ENCODE peak calls at places on chromosome 6, in six cellular contexts. A is IMR-90, X is mesendoderm, F is H9, L is neuronal stem cell, Q is mesenchymal stem cell. W is an unnamed sample.

GRCh38 chr6:76776876-76777275 is 686.4 kb downstream of the HTR1B start:
- DNase-seq in A (no peak), X (no peak), F (no peak), L (no peak), Q (no peak), W (no peak)

GRCh38 chr6:2853766-2854393 is 12.2 kb upstream of the SERPINB1 start:
- DNase-seq in A (peak; percentile 89), X (peak; percentile 96), F (peak; percentile 77), L (no peak), Q (peak; percentile 84), W (no peak)

GRCh38 chr6:122730775-122731386 is 48.6 kb upstream of the FABP7 start:
- DNase-seq in A (peak; percentile 54), X (peak; percentile 40), F (no peak), L (peak; percentile 31), Q (peak; percentile 55), W (no peak)

GRCh38 chr6:47822856-47823554 is 41.2 kb downstream of the OPN5 start:
- DNase-seq in A (no peak), X (peak; percentile 1), F (no peak), L (no peak), Q (no peak), W (no peak)

GRCh38 chr6:122068291-122068769 is 331.1 kb upstream of the HSF2 start:
- DNase-seq in A (no peak), X (no peak), F (no peak), L (no peak), Q (peak; percentile 6), W (no peak)

GRCh38 chr6:88884361-88884760 is 79.1 kb downstream of the RNGTT start:
- DNase-seq in A (no peak), X (no peak), F (no peak), L (no peak), Q (no peak), W (no peak)

GRCh38 chr6:47714802-47715201 is 16.4 kb downstream of the ADGRF4 start:
- DNase-seq in A (no peak), X (no peak), F (no peak), L (no peak), Q (no peak), W (no peak)

GRCh38 chr6:168096271-168096764 is 17.3 kb upstream of the FRMD1 start:
- DNase-seq in A (no peak), X (no peak), F (no peak), L (no peak), Q (no peak), W (no peak)

GRCh38 chr6:32816746-32817204 is at the start of gene HLA-DOB:
- DNase-seq in A (peak; percentile 10), X (peak; percentile 25), F (no peak), L (no peak), Q (peak; percentile 43), W (no peak)

GRCh38 chr6:107600936-107601335 is 111.0 kb downstream of the SOBP start:
- DNase-seq in A (peak; percentile 47), X (peak; percentile 91), F (peak; percentile 58), L (peak; percentile 59), Q (peak; percentile 39), W (no peak)

GRCh38 chr6:31627690-31628287 is 7.3 kb downstream of the PRRC2A start:
- DNase-seq in A (no peak), X (no peak), F (no peak), L (no peak), Q (no peak), W (no peak)

GRCh38 chr6:110039996-110040383 is 61.9 kb downstream of the GPR6 start:
- DNase-seq in A (peak; percentile 9), X (peak; percentile 59), F (peak; percentile 68), L (no peak), Q (peak; percentile 19), W (no peak)

GRCh38 chr6:100948381-100949133 is 67.4 kb upstream of the ASCC3 start:
- DNase-seq in A (peak; percentile 0), X (peak; percentile 38), F (no peak), L (no peak), Q (peak; percentile 86), W (no peak)

GRCh38 chr6:97594834-97595233 is 311.8 kb upstream of the MMS22L start:
- DNase-seq in A (peak; percentile 84), X (no peak), F (no peak), L (no peak), Q (peak; percentile 24), W (no peak)

GRCh38 chr6:137878070-137878809 is 11.2 kb downstream of the TNFAIP3 start:
- DNase-seq in A (no peak), X (no peak), F (no peak), L (no peak), Q (no peak), W (no peak)

GRCh38 chr6:15389759-15390723 is 144.2 kb downstream of the JARID2 start:
- DNase-seq in A (peak; percentile 66), X (peak; percentile 86), F (no peak), L (peak; percentile 69), Q (peak; percentile 77), W (no peak)

GRCh38 chr6:3337521-3338350 is 79.0 kb downstream of the PSMG4 start:
- DNase-seq in A (peak; percentile 56), X (peak; percentile 86), F (no peak), L (no peak), Q (peak; percentile 71), W (no peak)

GRCh38 chr6:46044876-46045617 is 29.4 kb upstream of the CLIC5 start:
- DNase-seq in A (peak; percentile 74), X (peak; percentile 54), F (no peak), L (no peak), Q (peak; percentile 90), W (no peak)

GRCh38 chr6:162726997-162727346 is 594 bp downstream of the PRKN start:
- DNase-seq in A (no peak), X (peak; percentile 22), F (no peak), L (no peak), Q (peak; percentile 10), W (no peak)

GRCh38 chr6:30970946-30971345 is 12.6 kb upstream of the MUC21 start:
- DNase-seq in A (no peak), X (no peak), F (no peak), L (no peak), Q (no peak), W (no peak)

GRCh38 chr6:57040011-57040410 is 6.5 kb upstream of the KIAA1586 start:
- DNase-seq in A (no peak), X (peak; percentile 48), F (peak; percentile 52), L (no peak), Q (no peak), W (no peak)

GRCh38 chr6:20868397-20869185 is 334.3 kb downstream of the CDKAL1 start:
- DNase-seq in A (no peak), X (peak; percentile 90), F (peak; percentile 48), L (no peak), Q (no peak), W (no peak)

GRCh38 chr6:115969207-115969929 is 91.3 kb downstream of the FRK start:
- DNase-seq in A (no peak), X (peak; percentile 73), F (peak; percentile 50), L (peak; percentile 29), Q (peak; percentile 4), W (no peak)

GRCh38 chr6:27772261-27773001 is 139.8 kb downstream of the OR2B2 start:
- DNase-seq in A (peak; percentile 77), X (peak; percentile 98), F (peak; percentile 94), L (peak; percentile 77), Q (peak; percentile 88), W (peak; percentile 94)

GRCh38 chr6:157035576-157035975 is 258.4 kb downstream of the ARID1B start:
- DNase-seq in A (no peak), X (no peak), F (no peak), L (no peak), Q (no peak), W (no peak)
- H2BK15ac ChIP-seq in A (no peak overlapping the region), X (no peak overlapping the region), F (no peak overlapping the region), L (no peak overlapping the region), Q (no peak overlapping the region), W (no peak overlapping the region)

DNA sequence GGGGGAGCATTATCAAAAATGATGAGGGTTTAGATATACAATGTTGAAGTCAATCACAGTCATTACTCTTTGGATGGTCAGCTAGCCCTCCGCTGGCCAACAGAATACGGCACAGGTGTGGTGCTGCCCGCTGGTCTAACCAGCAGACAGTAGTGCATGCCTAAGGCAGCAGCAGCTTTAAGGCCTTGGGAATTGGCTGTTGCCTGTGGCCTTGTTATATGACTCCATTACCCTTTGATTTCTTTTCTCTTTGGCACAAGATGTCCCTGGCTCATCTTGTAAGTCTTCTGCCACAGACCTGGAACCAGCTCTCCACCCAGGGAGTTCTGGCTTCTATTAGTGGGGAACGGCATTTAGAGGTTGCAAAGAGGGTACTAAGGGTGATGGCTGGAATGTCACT is 110.2 kb downstream of the WDR27 start:
- DNase-seq in A (no peak), X (no peak), F (no peak), L (no peak), Q (no peak), W (no peak)
- H2BK15ac ChIP-seq in A (no peak overlapping the region), X (no peak overlapping the region), F (no peak overlapping the region), L (no peak overlapping the region), Q (no peak overlapping the region), W (no peak overlapping the region)

DNA sequence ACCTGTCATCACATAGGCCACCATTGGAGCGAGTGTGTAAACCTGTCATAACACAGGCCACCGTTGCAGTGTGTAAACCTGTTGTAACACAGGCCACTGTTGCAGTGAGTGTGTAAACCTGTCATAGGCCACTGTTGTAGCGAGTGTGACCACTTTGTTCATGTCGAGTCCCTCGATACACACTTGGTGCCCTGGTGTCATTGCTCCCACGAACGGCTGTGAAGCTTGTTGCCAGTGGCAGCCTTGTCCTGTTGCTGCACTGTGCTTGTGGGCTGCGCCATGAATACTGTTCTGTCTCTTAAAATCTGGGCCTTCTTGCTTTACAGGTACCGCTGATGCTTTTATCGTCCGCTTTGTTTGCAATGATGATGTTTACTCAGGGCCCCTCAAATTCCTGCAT is 61.4 kb upstream of the SLC22A1 start:
- DNase-seq in A (no peak), X (no peak), F (no peak), L (no peak), Q (no peak), W (no peak)
- H2BK15ac ChIP-seq in A (no peak overlapping the region), X (no peak overlapping the region), F (no peak overlapping the region), L (no peak overlapping the region), Q (no peak overlapping the region), W (no peak overlapping the region)

DNA sequence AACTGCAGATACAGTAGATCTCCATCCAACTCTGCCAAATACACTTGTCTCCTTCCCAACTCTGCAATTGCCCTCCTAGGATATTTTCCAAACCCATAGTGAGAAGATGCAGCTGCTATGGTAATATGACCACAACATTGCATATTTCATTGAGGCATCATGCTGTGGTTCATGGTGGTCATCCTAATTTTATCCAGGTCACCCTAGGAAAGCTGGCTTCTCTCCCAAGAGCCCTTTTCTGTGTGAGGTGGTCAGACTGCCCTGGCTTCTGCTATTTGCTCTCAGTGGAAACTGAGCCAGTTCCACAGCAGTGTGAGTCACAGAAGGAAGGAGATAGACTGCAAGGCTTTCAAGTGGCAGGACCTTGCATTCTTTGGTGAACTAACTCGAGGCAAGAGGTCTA is 5.5 kb downstream of the OGFRL1 start:
- DNase-seq in A (peak; percentile 92), X (no peak), F (no peak), L (no peak), Q (peak; percentile 78), W (no peak)
- H2BK15ac ChIP-seq in A (no peak overlapping the region), X (no peak overlapping the region), F (no peak overlapping the region), L (no peak overlapping the region), Q (no peak overlapping the region), W (no peak overlapping the region)

W was measured in H1.